ENCODE peak calls at places on chromosomes 12 and 14, in six cellular contexts. E is A549, U is HFFc6, I is choroid plexus epithelial cell, J is transverse colon, W is pancreas. P is an unnamed sample.

GRCh38 chr14:90660865-90661570 is 155.2 kb downstream of the TTC7B start:
- DNase-seq in E (no peak), U (no peak), I (no peak), J (peak), W (no peak), P (no peak)

GRCh38 chr12:49887536-49888401 is 15.9 kb downstream of the FAIM2 start:
- DNase-seq in E (peak), U (no peak), I (no peak), J (peak), W (no peak), P (no peak)

GRCh38 chr12:30822385-30823139 is 67.8 kb upstream of the CAPRIN2 start:
- DNase-seq in E (peak), U (no peak), I (peak), J (peak), W (peak), P (peak)

GRCh38 chr12:97801471-97802045 is 339.0 kb downstream of the RMST start:
- DNase-seq in E (no peak), U (no peak), I (no peak), J (no peak), W (no peak), P (no peak)

GRCh38 chr14:93301821-93302447 is 30.9 kb downstream of the BTBD7 start:
- DNase-seq in E (peak), U (no peak), I (peak), J (no peak), W (no peak), P (peak)

GRCh38 chr12:10301103-10301502 is 6.6 kb upstream of the KLRD1 start:
- DNase-seq in E (no peak), U (no peak), I (peak), J (no peak), W (no peak), P (no peak)

GRCh38 chr14:85247071-85247470 is 282.9 kb upstream of the FLRT2 start:
- DNase-seq in E (no peak), U (no peak), I (no peak), J (no peak), W (no peak), P (no peak)

GRCh38 chr14:89990623-89991275 is 35.0 kb downstream of the TDP1 start:
- DNase-seq in E (no peak), U (no peak), I (peak), J (no peak), W (no peak), P (no peak)

GRCh38 chr14:66140213-66140918 is 345.8 kb upstream of the CCDC196 start:
- DNase-seq in E (no peak), U (no peak), I (no peak), J (no peak), W (no peak), P (no peak)

GRCh38 chr14:89915114-89915878 is 39.2 kb downstream of the EFCAB11 start:
- DNase-seq in E (peak), U (peak), I (peak), J (peak), W (peak), P (peak)

GRCh38 chr14:79515158-79515557 is 696.1 kb downstream of the DIO2 start:
- DNase-seq in E (peak), U (no peak), I (peak), J (no peak), W (no peak), P (no peak)
- TF ChIP-seq CTCF in E (no peak), U (no peak), I (no peak), J (no peak), W (no peak), P (no peak)

DNA sequence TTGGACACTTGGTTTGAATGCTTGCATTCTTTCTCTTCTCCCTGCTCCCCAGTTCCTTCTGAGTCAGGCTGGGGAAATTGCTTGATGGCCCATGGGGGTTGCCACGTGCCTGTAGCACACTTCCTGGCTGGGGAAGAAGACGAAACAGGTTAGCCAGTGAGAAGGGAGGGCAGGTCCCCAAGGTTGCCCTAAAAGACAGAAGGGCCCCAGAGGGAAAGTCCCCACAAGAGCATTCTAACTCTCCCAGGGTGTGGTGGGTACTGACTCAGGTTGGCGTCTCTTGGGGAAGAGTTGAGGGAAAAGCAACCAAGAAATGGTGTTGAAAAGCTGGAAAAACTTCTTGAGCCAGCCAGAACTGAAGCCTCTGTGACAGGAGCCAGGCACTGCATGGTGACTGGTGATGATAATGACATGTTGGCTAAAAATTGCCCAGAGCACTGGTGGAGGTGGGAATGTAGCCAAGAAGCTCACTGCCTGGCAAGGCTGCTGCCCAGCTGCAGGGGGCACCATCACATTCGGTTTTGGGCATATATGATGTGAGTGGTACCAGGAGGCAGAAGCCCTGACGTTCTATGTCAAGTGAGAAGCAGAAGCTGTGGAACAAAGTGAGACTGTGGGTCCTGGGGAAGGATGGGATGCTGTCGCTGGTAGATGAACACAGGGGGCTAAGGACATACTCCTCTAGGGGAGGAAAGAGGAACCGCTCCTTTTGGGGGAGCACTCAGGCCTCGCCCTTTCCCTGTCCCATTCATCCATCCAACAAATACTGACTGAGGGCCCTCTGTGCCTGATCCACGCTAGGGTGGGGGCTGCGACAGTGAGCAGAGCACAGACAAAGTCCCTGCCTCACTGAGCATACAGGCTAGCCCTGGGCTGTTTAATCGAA is 8.1 kb upstream of the RABGGTA start:
- DNase-seq in E (peak), U (no peak), I (no peak), J (no peak), W (no peak), P (peak)
- TF ChIP-seq CTCF in E (no peak), U (peak), I (peak), J (no peak), W (no peak), P (peak)

GRCh38 chr12:40946612-40947194 is 241.4 kb upstream of the PDZRN4 start:
- DNase-seq in E (peak), U (peak), I (peak), J (no peak), W (no peak), P (no peak)
- TF ChIP-seq CTCF in E (peak), U (peak), I (peak), J (peak), W (peak), P (peak)

GRCh38 chr14:101881426-101881825 is 82.9 kb upstream of the DYNC1H1 start:
- DNase-seq in E (no peak), U (no peak), I (no peak), J (no peak), W (peak), P (no peak)
- TF ChIP-seq CTCF in E (no peak), U (no peak), I (no peak), J (no peak), W (no peak), P (no peak)

P was measured in Calu3.